ENCODE peak calls at places on chromosomes 6 and 20, in four cellular contexts. One of them, this sample, is unnamed.

GRCh38 chr20:39070484-39071231 is 108.5 kb downstream of the DHX35 start:
- DNase-seq in HEK293T: no peak
- DNase-seq in cardiac fibroblast: peak
- DNase-seq in stimulated activated CD4-positive, alpha-beta T cell treated with anti-CD3 and anti-CD28 coated beads, Interleukin-12 subunit alpha, Interleukin-12 subunit beta, amount 100 ng/mL, for 4 hours: no peak
- DNase-seq in this sample: no peak

GRCh38 chr6:80151641-80152040 is 45.2 kb downstream of the BCKDHB start:
- DNase-seq in HEK293T: no peak
- DNase-seq in cardiac fibroblast: no peak
- DNase-seq in stimulated activated CD4-positive, alpha-beta T cell treated with anti-CD3 and anti-CD28 coated beads, Interleukin-12 subunit alpha, Interleukin-12 subunit beta, amount 100 ng/mL, for 4 hours: no peak
- DNase-seq in this sample: no peak

GRCh38 chr6:138031417-138031816 is 75.8 kb downstream of the PERP start:
- DNase-seq in HEK293T: no peak
- DNase-seq in cardiac fibroblast: no peak
- DNase-seq in stimulated activated CD4-positive, alpha-beta T cell treated with anti-CD3 and anti-CD28 coated beads, Interleukin-12 subunit alpha, Interleukin-12 subunit beta, amount 100 ng/mL, for 4 hours: no peak
- DNase-seq in this sample: no peak

GRCh38 chr6:69379518-69379917 is 417.3 kb downstream of the LMBRD1 start:
- DNase-seq in HEK293T: no peak
- DNase-seq in cardiac fibroblast: no peak
- DNase-seq in stimulated activated CD4-positive, alpha-beta T cell treated with anti-CD3 and anti-CD28 coated beads, Interleukin-12 subunit alpha, Interleukin-12 subunit beta, amount 100 ng/mL, for 4 hours: no peak
- DNase-seq in this sample: no peak

GRCh38 chr20:8424010-8424409 is 291.9 kb downstream of the PLCB1 start:
- DNase-seq in HEK293T: no peak
- DNase-seq in cardiac fibroblast: peak
- DNase-seq in stimulated activated CD4-positive, alpha-beta T cell treated with anti-CD3 and anti-CD28 coated beads, Interleukin-12 subunit alpha, Interleukin-12 subunit beta, amount 100 ng/mL, for 4 hours: no peak
- DNase-seq in this sample: no peak

GRCh38 chr6:113856571-113857564 is at the start of gene MARCKS:
- DNase-seq in HEK293T: peak
- DNase-seq in cardiac fibroblast: peak
- DNase-seq in stimulated activated CD4-positive, alpha-beta T cell treated with anti-CD3 and anti-CD28 coated beads, Interleukin-12 subunit alpha, Interleukin-12 subunit beta, amount 100 ng/mL, for 4 hours: no peak
- DNase-seq in this sample: peak

GRCh38 chr6:20647585-20647984 is 113.3 kb downstream of the CDKAL1 start:
- DNase-seq in HEK293T: no peak
- DNase-seq in cardiac fibroblast: no peak
- DNase-seq in stimulated activated CD4-positive, alpha-beta T cell treated with anti-CD3 and anti-CD28 coated beads, Interleukin-12 subunit alpha, Interleukin-12 subunit beta, amount 100 ng/mL, for 4 hours: no peak
- DNase-seq in this sample: no peak

GRCh38 chr6:155142163-155142901 is 121.5 kb upstream of the CLDN20 start:
- DNase-seq in HEK293T: no peak
- DNase-seq in cardiac fibroblast: peak
- DNase-seq in stimulated activated CD4-positive, alpha-beta T cell treated with anti-CD3 and anti-CD28 coated beads, Interleukin-12 subunit alpha, Interleukin-12 subunit beta, amount 100 ng/mL, for 4 hours: no peak
- DNase-seq in this sample: no peak

GRCh38 chr6:152637422-152638047 is 373 bp upstream of the SYNE1 start:
- DNase-seq in HEK293T: no peak
- DNase-seq in cardiac fibroblast: peak
- DNase-seq in stimulated activated CD4-positive, alpha-beta T cell treated with anti-CD3 and anti-CD28 coated beads, Interleukin-12 subunit alpha, Interleukin-12 subunit beta, amount 100 ng/mL, for 4 hours: no peak
- DNase-seq in this sample: no peak

GRCh38 chr6:135938588-135939215 is 87.2 kb downstream of the PDE7B start:
- DNase-seq in HEK293T: peak
- DNase-seq in cardiac fibroblast: peak
- DNase-seq in stimulated activated CD4-positive, alpha-beta T cell treated with anti-CD3 and anti-CD28 coated beads, Interleukin-12 subunit alpha, Interleukin-12 subunit beta, amount 100 ng/mL, for 4 hours: no peak
- DNase-seq in this sample: peak

GRCh38 chr20:17925300-17925939 is 43.2 kb downstream of the SNX5 start:
- DNase-seq in HEK293T: no peak
- DNase-seq in cardiac fibroblast: peak
- DNase-seq in stimulated activated CD4-positive, alpha-beta T cell treated with anti-CD3 and anti-CD28 coated beads, Interleukin-12 subunit alpha, Interleukin-12 subunit beta, amount 100 ng/mL, for 4 hours: no peak
- DNase-seq in this sample: peak

GRCh38 chr6:33217246-33217645 is 8.9 kb downstream of the RING1 start:
- DNase-seq in HEK293T: no peak
- DNase-seq in cardiac fibroblast: no peak
- DNase-seq in stimulated activated CD4-positive, alpha-beta T cell treated with anti-CD3 and anti-CD28 coated beads, Interleukin-12 subunit alpha, Interleukin-12 subunit beta, amount 100 ng/mL, for 4 hours: no peak
- DNase-seq in this sample: no peak